ENCODE peak calls at places on chromosomes 4 and X, in eight cellular contexts. O is AG09309; N is OCI-LY7; U is CD4-positive, CD25-positive, alpha-beta regulatory T cell; K is A673; I is thyroid gland; E is cardiac fibroblast; A is tibial artery. L is an unnamed sample.

GRCh38 chr4:123853651-123854050 is 457.1 kb downstream of the SPRY1 start:
- DNase-seq in O (no peak), N (no peak), U (no peak), K (no peak), I (no peak), E (no peak), A (no peak), L (no peak)

GRCh38 chr4:171553961-171554360 is 259.2 kb upstream of the GALNTL6 start:
- DNase-seq in O (no peak), N (no peak), U (no peak), K (no peak), I (no peak), E (no peak), A (no peak), L (no peak)

GRCh38 chr4:165872443-165873297 is at the start of gene TLL1:
- DNase-seq in O (no peak), N (no peak), U (no peak), K (peak; percentile 49), I (peak; percentile 14), E (peak; percentile 38), A (no peak), L (no peak)

GRCh38 chr4:185344743-185345538 is 50.8 kb downstream of the LRP2BP start:
- DNase-seq in O (no peak), N (peak; percentile 51), U (no peak), K (no peak), I (no peak), E (peak; percentile 35), A (no peak), L (no peak)

GRCh38 chr4:2588259-2588658 is 51.8 kb downstream of the FAM193A start:
- DNase-seq in O (no peak), N (no peak), U (no peak), K (no peak), I (no peak), E (no peak), A (no peak), L (no peak)

GRCh38 chrX:136163694-136164093 is 16.4 kb downstream of the FHL1 start:
- DNase-seq in O (no peak), N (no peak), U (no peak), K (no peak), I (no peak), E (no peak), A (no peak), L (no peak)

GRCh38 chr4:73817341-73817740 is 19.1 kb upstream of the CXCL6 start:
- DNase-seq in O (no peak), N (no peak), U (no peak), K (no peak), I (no peak), E (no peak), A (no peak), L (no peak)

GRCh38 chr4:85928775-85929585 is 430.9 kb downstream of the MAPK10 start:
- DNase-seq in O (peak; percentile 52), N (no peak), U (no peak), K (no peak), I (peak; percentile 34), E (peak; percentile 53), A (no peak), L (no peak)

GRCh38 chrX:18994713-18995112 is 10.8 kb upstream of the PHKA2 start:
- DNase-seq in O (peak; percentile 60), N (no peak), U (no peak), K (no peak), I (no peak), E (peak; percentile 85), A (no peak), L (no peak)

GRCh38 chr4:186104895-186105720 is 604 bp downstream of the FAM149A start:
- DNase-seq in O (no peak), N (no peak), U (no peak), K (no peak), I (peak; percentile 31), E (no peak), A (no peak), L (no peak)

GRCh38 chr4:85039526-85039925 is 73.0 kb upstream of the WDFY3 start:
- DNase-seq in O (no peak), N (no peak), U (no peak), K (no peak), I (no peak), E (peak; percentile 89), A (no peak), L (no peak)

GRCh38 chr4:24778427-24779225 is 16.7 kb upstream of the SOD3 start:
- DNase-seq in O (peak; percentile 99), N (no peak), U (no peak), K (peak; percentile 91), I (no peak), E (peak; percentile 98), A (peak; percentile 74), L (no peak)

GRCh38 chr4:166594326-166594946 is 639.9 kb downstream of the SPOCK3 start:
- DNase-seq in O (no peak), N (peak; percentile 0), U (no peak), K (peak; percentile 35), I (no peak), E (peak; percentile 73), A (no peak), L (no peak)

GRCh38 chrX:129934952-129935351 is 29.0 kb downstream of the UTP14A start:
- DNase-seq in O (no peak), N (no peak), U (no peak), K (no peak), I (no peak), E (no peak), A (no peak), L (no peak)

GRCh38 chrX:129945131-129945530 is 37.3 kb upstream of the BCORL1 start:
- DNase-seq in O (no peak), N (no peak), U (no peak), K (no peak), I (no peak), E (no peak), A (no peak), L (no peak)

GRCh38 chrX:129938081-129938480 is 32.1 kb downstream of the UTP14A start:
- DNase-seq in O (no peak), N (no peak), U (no peak), K (no peak), I (no peak), E (no peak), A (no peak), L (no peak)

GRCh38 chrX:129940721-129941120 is 34.8 kb downstream of the UTP14A start:
- DNase-seq in O (no peak), N (no peak), U (no peak), K (no peak), I (no peak), E (no peak), A (no peak), L (no peak)

GRCh38 chrX:129939986-129940385 is 34.0 kb downstream of the UTP14A start:
- DNase-seq in O (no peak), N (no peak), U (no peak), K (peak; percentile 26), I (peak; percentile 46), E (no peak), A (no peak), L (no peak)
- H3K4me3 ChIP-seq in O (no peak overlapping the region), N (no peak overlapping the region), U (no peak overlapping the region), K (no peak overlapping the region), I (no peak overlapping the region), E (no peak overlapping the region), A (no peak overlapping the region), L (no peak overlapping the region)

GRCh38 chrX:23332888-23333821 is 1.5 kb upstream of the PTCHD1 start:
- DNase-seq in O (no peak), N (no peak), U (no peak), K (no peak), I (peak; percentile 1), E (no peak), A (no peak), L (no peak)
- H3K4me3 ChIP-seq in O (no peak overlapping the region), N (no peak overlapping the region), U (no peak overlapping the region), K (peak overlapping the region; percentile 29), I (no peak overlapping the region), E (no peak overlapping the region), A (peak overlapping the region; percentile 67), L (no peak overlapping the region)

GRCh38 chrX:153969125-153969903 is 2.3 kb downstream of the HCFC1 start:
- DNase-seq in O (no peak), N (peak; percentile 21), U (no peak), K (no peak), I (no peak), E (no peak), A (no peak), L (no peak)

GRCh38 chrX:153968754-153969124 is 2.9 kb downstream of the HCFC1 start:
- DNase-seq in O (no peak), N (peak; percentile 82), U (peak; percentile 23), K (peak; percentile 42), I (no peak), E (no peak), A (no peak), L (peak; percentile 54)

GRCh38 chrX:153967536-153968214 is 3.9 kb downstream of the HCFC1 start:
- DNase-seq in O (no peak), N (no peak), U (no peak), K (no peak), I (no peak), E (no peak), A (no peak), L (peak; percentile 59)

GRCh38 chrX:153966841-153967535 is 4.6 kb downstream of the HCFC1 start:
- DNase-seq in O (no peak), N (no peak), U (no peak), K (no peak), I (no peak), E (no peak), A (no peak), L (peak; percentile 64)

DNA sequence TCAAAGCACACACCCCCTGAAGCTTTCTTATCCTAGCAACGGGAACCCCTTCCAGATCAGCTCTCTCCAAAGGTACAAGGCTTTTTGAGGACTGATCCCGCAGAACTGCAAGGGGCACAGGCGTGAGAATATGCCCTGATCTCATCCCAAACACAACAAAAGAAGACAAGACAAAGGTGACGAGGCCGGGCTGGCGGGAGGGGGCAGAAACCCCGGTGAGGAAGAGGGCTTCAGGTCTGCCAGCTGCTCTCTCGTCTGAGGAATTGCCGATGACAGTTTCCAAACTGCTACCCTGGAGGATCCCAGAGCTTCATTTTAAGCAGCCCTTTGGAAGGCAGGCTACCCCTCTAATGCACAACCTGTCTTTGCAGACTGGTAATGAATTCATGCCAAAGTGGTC is 3.4 kb downstream of the HCFC1 start:
- DNase-seq in O (no peak), N (no peak), U (no peak), K (no peak), I (no peak), E (no peak), A (no peak), L (no peak)
- H3K4me3 ChIP-seq in O (no peak overlapping the region), N (peak overlapping the region; percentile 78), U (peak overlapping the region; percentile 73), K (peak overlapping the region; percentile 86), I (no peak overlapping the region), E (no peak overlapping the region), A (peak overlapping the region; percentile 82), L (peak overlapping the region; percentile 93)

DNA sequence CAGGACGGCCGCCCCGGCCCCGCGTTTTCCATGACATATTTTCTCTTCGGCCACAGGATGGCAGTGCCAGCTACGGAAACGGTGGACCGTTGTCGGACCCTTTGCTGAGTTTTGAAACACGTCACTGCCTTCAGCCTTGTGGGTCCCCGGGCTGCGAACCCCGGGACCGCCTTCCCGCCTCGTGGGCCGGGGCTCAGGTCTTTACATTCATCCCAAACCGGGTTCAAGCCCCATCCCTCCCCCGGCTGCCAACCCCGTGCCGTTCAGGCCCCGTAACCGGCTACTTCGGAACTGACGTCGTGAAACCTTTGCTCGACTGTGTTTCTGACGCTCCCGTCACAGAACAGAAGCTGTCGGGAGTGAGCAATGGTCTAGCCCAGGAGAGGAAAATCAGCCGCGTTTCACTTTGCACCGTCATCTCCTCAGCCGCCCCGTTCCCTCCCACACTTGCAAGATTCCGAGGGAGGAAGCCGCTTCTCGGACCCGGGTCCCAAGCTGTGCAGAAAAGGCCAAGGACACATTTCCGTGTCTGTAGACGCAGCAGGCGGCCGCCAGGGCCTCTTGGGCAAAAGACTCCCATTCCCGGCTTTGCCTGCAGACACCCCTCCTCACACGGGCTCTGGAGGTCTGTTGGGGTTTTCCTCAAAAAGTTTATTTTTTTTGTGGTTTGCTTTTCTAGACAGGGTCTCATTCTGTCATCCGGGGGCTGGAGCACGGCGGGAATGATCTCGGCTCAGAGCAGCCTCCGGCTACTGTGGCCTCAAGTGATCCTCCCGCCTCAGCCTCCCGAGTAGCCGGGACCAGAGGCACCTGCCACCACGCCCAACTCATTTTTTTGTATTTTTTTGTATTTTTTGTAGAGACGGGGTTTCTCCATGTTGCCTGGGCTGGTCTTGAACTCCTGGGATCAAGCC is 41.4 kb upstream of the PPP2R3B start:
- DNase-seq in O (no peak), N (peak; percentile 39), U (no peak), K (peak; percentile 59), I (peak; percentile 4), E (peak; percentile 18), A (no peak), L (no peak)
- H3K4me3 ChIP-seq in O (no peak overlapping the region), N (no peak overlapping the region), U (no peak overlapping the region), K (peak overlapping the region; percentile 28), I (no peak overlapping the region), E (peak overlapping the region; percentile 5), A (no peak overlapping the region), L (no peak overlapping the region)

L was measured in CD8-positive, alpha-beta memory T cell.